ENCODE peak calls at places on chromosomes 12 and 14, in six cellular contexts. X is upper lobe of right lung; E is choroid plexus epithelial cell; S is effector CD4-positive, alpha-beta T cell; F is dorsolateral prefrontal cortex; J is left ventricle myocardium inferior. Q is an unnamed sample.
A peak's percentile ranks its signal among the peaks of the same experiment; 100 is the strongest.

GRCh38 chr14:24943024-24943423 is 106.9 kb downstream of the STXBP6 start:
- DNase-seq in F (no peak), J (peak; percentile 30), S (no peak), E (no peak), X (no peak), Q (no peak)

GRCh38 chr12:22287776-22288621 is 46.5 kb downstream of the ST8SIA1 start:
- DNase-seq in S (no peak), F (no peak), X (no peak), J (no peak), E (peak; percentile 46), Q (no peak)

GRCh38 chr12:24901975-24902461 is 46.9 kb downstream of the BCAT1 start:
- DNase-seq in F (peak; percentile 67), E (peak; percentile 54), X (no peak), S (no peak), J (no peak), Q (peak; percentile 54)

GRCh38 chr14:91241848-91242247 is 2.7 kb downstream of the GPR68 start:
- DNase-seq in F (no peak), X (no peak), S (no peak), J (no peak), E (no peak), Q (no peak)

GRCh38 chr12:34345801-34346200 is 323.5 kb downstream of the ALG10 start:
- DNase-seq in J (no peak), F (no peak), E (no peak), S (no peak), X (no peak), Q (no peak)

GRCh38 chr12:57902371-57903042 is 38.9 kb upstream of the ATP23 start:
- DNase-seq in J (no peak), X (no peak), F (no peak), S (no peak), E (peak; percentile 64), Q (no peak)

GRCh38 chr12:70383484-70383883 is 17.4 kb downstream of the KCNMB4 start:
- DNase-seq in F (no peak), J (no peak), X (no peak), S (no peak), E (peak; percentile 26), Q (no peak)

GRCh38 chr14:25108959-25109358 is 59.0 kb upstream of the STXBP6 start:
- DNase-seq in X (no peak), S (no peak), J (no peak), F (no peak), E (peak; percentile 18), Q (no peak)

GRCh38 chr14:98984719-98985041 is 287.3 kb downstream of the BCL11B start:
- DNase-seq in S (peak; percentile 50), F (no peak), E (no peak), X (no peak), J (no peak), Q (no peak)

GRCh38 chr12:57215668-57216013 is 953 bp upstream of the NXPH4 start:
- DNase-seq in X (no peak), S (no peak), J (no peak), F (no peak), E (peak; percentile 37), Q (no peak)

GRCh38 chr14:37622231-37622923 is 26.9 kb downstream of the TTC6 start:
- DNase-seq in E (peak; percentile 67), J (no peak), F (no peak), S (no peak), X (no peak), Q (no peak)

GRCh38 chr14:59328410-59328809 is 136.8 kb downstream of the GPR135 start:
- DNase-seq in E (no peak), S (no peak), F (no peak), J (no peak), X (no peak), Q (no peak)

GRCh38 chr12:132489078-132489601 is 811 bp upstream of the FBRSL1 start:
- DNase-seq in S (peak; percentile 46), F (no peak), E (peak; percentile 14), X (peak; percentile 82), J (peak; percentile 41), Q (peak; percentile 78)

GRCh38 chr12:20572451-20572850 is 122.7 kb upstream of the SLCO1C1 start:
- DNase-seq in F (no peak), X (no peak), S (no peak), J (no peak), E (no peak), Q (no peak)

GRCh38 chr12:68334136-68334535 is 2.0 kb upstream of the MDM1 start:
- DNase-seq in E (no peak), X (no peak), F (no peak), J (no peak), S (no peak), Q (no peak)

GRCh38 chr12:78229491-78230209 is 399.0 kb downstream of the NAV3 start:
- DNase-seq in J (no peak), E (peak; percentile 81), F (no peak), X (no peak), S (no peak), Q (no peak)

GRCh38 chr14:54003064-54003463 is 46.4 kb upstream of the BMP4 start:
- DNase-seq in X (no peak), S (no peak), E (no peak), J (no peak), F (no peak), Q (no peak)

GRCh38 chr12:125389061-125389697 is 323.9 kb downstream of the AACS start:
- DNase-seq in X (no peak), F (no peak), S (no peak), E (no peak), J (no peak), Q (no peak)

GRCh38 chr14:90545966-90546751 is 149.3 kb downstream of the CALM1 start:
- DNase-seq in F (peak; percentile 63), X (no peak), S (no peak), E (no peak), J (peak; percentile 55), Q (peak; percentile 35)

GRCh38 chr12:3810016-3810370 is 57.1 kb upstream of the CRACR2A start:
- DNase-seq in S (no peak), J (no peak), E (no peak), F (no peak), X (no peak), Q (no peak)

GRCh38 chr12:116673713-116674112 is 64.2 kb downstream of the SPRING1 start:
- DNase-seq in X (peak; percentile 29), F (no peak), S (no peak), J (no peak), E (no peak), Q (no peak)

GRCh38 chr14:90154110-90154509 is 92.3 kb downstream of the KCNK13 start:
- DNase-seq in S (no peak), J (no peak), F (no peak), X (no peak), E (no peak), Q (no peak)

GRCh38 chr12:131860472-131861260 is 32.5 kb downstream of the MMP17 start:
- DNase-seq in X (peak; percentile 81), S (no peak), E (peak; percentile 77), F (no peak), J (peak; percentile 41), Q (peak; percentile 82)

GRCh38 chr14:59275668-59276067 is 87.2 kb downstream of the DAAM1 start:
- DNase-seq in E (peak; percentile 93), J (no peak), F (no peak), S (no peak), X (no peak), Q (no peak)

GRCh38 chr12:51000245-51000644 is 25.9 kb downstream of the SLC11A2 start:
- DNase-seq in S (no peak), J (no peak), E (peak; percentile 16), F (no peak), X (no peak), Q (no peak)

GRCh38 chr12:56193025-56193578 is 3.8 kb upstream of the SMARCC2 start:
- DNase-seq in S (peak; percentile 71), F (no peak), J (no peak), E (peak; percentile 94), X (no peak), Q (no peak)

Q was measured in lower lobe of right lung.